ENCODE peak calls at places on chromosome 1, in five cellular contexts. G is A549, E is endodermal cell, Q is AG09319, K is GM06990. M is an unnamed sample.

GRCh38 chr1:16082283-16083038 is 9.0 kb upstream of the FAM131C start:
- DNase-seq in Q (no peak), E (peak), K (peak), G (peak), M (peak)

GRCh38 chr1:58741689-58742553 is 41.9 kb downstream of the JUN start:
- DNase-seq in K (no peak), Q (no peak), E (no peak), G (no peak), M (no peak)

GRCh38 chr1:89633745-89634625 is 1.1 kb downstream of the LRRC8C start:
- DNase-seq in E (peak), K (no peak), G (no peak), Q (no peak), M (no peak)

GRCh38 chr1:42950146-42950480 is 8.6 kb downstream of the SLC2A1 start:
- DNase-seq in Q (no peak), K (no peak), E (no peak), G (no peak), M (no peak)

GRCh38 chr1:212558665-212559480 is 49.7 kb upstream of the ATF3 start:
- DNase-seq in E (peak), Q (peak), G (peak), K (peak), M (peak)

GRCh38 chr1:210246447-210246846 is 13.9 kb downstream of the SERTAD4 start:
- DNase-seq in Q (no peak), E (no peak), G (no peak), K (no peak), M (no peak)

GRCh38 chr1:40404670-40405462 is 31.3 kb downstream of the SMAP2 start:
- DNase-seq in Q (peak), K (no peak), E (no peak), G (peak), M (no peak)

GRCh38 chr1:95660736-95661135 is 426.7 kb downstream of the RWDD3 start:
- DNase-seq in E (no peak), Q (no peak), K (no peak), G (no peak), M (no peak)

GRCh38 chr1:237115035-237115434 is 73.1 kb downstream of the RYR2 start:
- DNase-seq in K (no peak), G (no peak), Q (no peak), E (peak), M (no peak)

GRCh38 chr1:237650809-237651208 is 239.9 kb downstream of the ZP4 start:
- DNase-seq in K (no peak), G (no peak), Q (no peak), E (no peak), M (no peak)

GRCh38 chr1:7371926-7372325 is 399.2 kb upstream of the VAMP3 start:
- DNase-seq in E (no peak), Q (no peak), K (no peak), G (no peak), M (no peak)

GRCh38 chr1:105483436-105483835 is 1573.0 kb upstream of the PRMT6 start:
- DNase-seq in K (no peak), Q (no peak), G (no peak), E (no peak), M (no peak)

GRCh38 chr1:155209373-155209721 is 852 bp downstream of the MTX1 start:
- DNase-seq in G (no peak), Q (no peak), K (no peak), E (no peak), M (no peak)

GRCh38 chr1:204417231-204417997 is 5.8 kb upstream of the PPP1R15B start:
- DNase-seq in E (peak), Q (peak), G (peak), K (no peak), M (no peak)

GRCh38 chr1:182794802-182795201 is 5.2 kb downstream of the NPL start:
- DNase-seq in E (no peak), G (no peak), K (no peak), Q (no peak), M (no peak)

GRCh38 chr1:42096565-42096964 is 56.6 kb upstream of the GUCA2B start:
- DNase-seq in K (no peak), G (no peak), Q (no peak), E (no peak), M (no peak)

GRCh38 chr1:71351438-71351837 is 270.6 kb upstream of the ZRANB2 start:
- DNase-seq in G (no peak), E (no peak), K (no peak), Q (peak), M (no peak)

GRCh38 chr1:154940880-154941228 is 4.3 kb upstream of the PMVK start:
- DNase-seq in Q (no peak), E (no peak), G (no peak), K (peak), M (no peak)

GRCh38 chr1:24705260-24706073 is 39.8 kb upstream of the CLIC4 start:
- DNase-seq in G (peak), E (peak), Q (peak), K (peak), M (peak)

GRCh38 chr1:108049083-108049819 is 84.3 kb upstream of the VAV3 start:
- DNase-seq in Q (no peak), K (no peak), G (peak), E (peak), M (no peak)

GRCh38 chr1:85495556-85495955 is 30.6 kb upstream of the DDAH1 start:
- DNase-seq in G (peak), E (no peak), K (no peak), Q (no peak), M (no peak)

GRCh38 chr1:107405241-107405640 is 264.4 kb downstream of the NTNG1 start:
- DNase-seq in E (no peak), G (no peak), K (no peak), Q (peak), M (no peak)

GRCh38 chr1:150576794-150577556 is 2.4 kb downstream of the MCL1 start:
- DNase-seq in Q (no peak), E (peak), G (no peak), K (no peak), M (no peak)

GRCh38 chr1:149844096-149844495 is 55.3 kb upstream of the BOLA1 start:
- DNase-seq in E (peak), G (peak), K (no peak), Q (no peak), M (no peak)

GRCh38 chr1:201850053-201850397 is 21.1 kb downstream of the IPO9 start:
- DNase-seq in E (no peak), Q (peak), G (no peak), K (no peak), M (no peak)

GRCh38 chr1:108817016-108817415 is 39.9 kb downstream of the AKNAD1 start:
- DNase-seq in E (no peak), K (no peak), G (no peak), Q (no peak), M (no peak)

GRCh38 chr1:245996806-245997205 is 510.3 kb downstream of the SMYD3 start:
- DNase-seq in K (no peak), E (no peak), Q (no peak), G (no peak), M (no peak)

GRCh38 chr1:22919341-22920025 is 53.2 kb downstream of the LACTBL1 start:
- DNase-seq in K (no peak), Q (no peak), E (no peak), G (no peak), M (no peak)

GRCh38 chr1:29960906-29961675 is 724.8 kb downstream of the PTPRU start:
- DNase-seq in K (no peak), G (no peak), Q (no peak), E (peak), M (no peak)

GRCh38 chr1:218872026-218872425 is 301.7 kb upstream of the LYPLAL1 start:
- DNase-seq in E (no peak), K (no peak), G (no peak), Q (no peak), M (no peak)

GRCh38 chr1:19113362-19114092 is 96.5 kb downstream of the UBR4 start:
- DNase-seq in K (no peak), Q (no peak), G (peak), E (peak), M (peak)

GRCh38 chr1:162117039-162117816 is 47.7 kb downstream of the NOS1AP start:
- DNase-seq in Q (no peak), E (no peak), K (no peak), G (no peak), M (no peak)

GRCh38 chr1:170856455-170856854 is 78.9 kb upstream of the MROH9 start:
- DNase-seq in G (no peak), K (no peak), E (no peak), Q (no peak), M (no peak)

GRCh38 chr1:35451125-35451528 is 106.1 kb downstream of the KIAA0319L start:
- DNase-seq in K (no peak), G (peak), E (peak), Q (peak), M (peak)

GRCh38 chr1:155082301-155082940 is 3.8 kb downstream of the EFNA3 start:
- DNase-seq in K (no peak), Q (no peak), E (peak), G (no peak), M (no peak)

GRCh38 chr1:230069813-230070212 is 2.8 kb downstream of the GALNT2 start:
- DNase-seq in K (no peak), E (peak), Q (no peak), G (no peak), M (no peak)

GRCh38 chr1:8349473-8349865 is 31.6 kb downstream of the SLC45A1 start:
- DNase-seq in G (no peak), Q (no peak), E (no peak), K (no peak), M (no peak)

GRCh38 chr1:214458541-214458940 is 92.9 kb downstream of the PTPN14 start:
- DNase-seq in E (no peak), G (no peak), K (no peak), Q (no peak), M (no peak)

GRCh38 chr1:112737573-112737972 is 22.4 kb upstream of the PPM1J start:
- DNase-seq in Q (no peak), E (no peak), K (no peak), G (no peak), M (no peak)
- TF ChIP-seq CTCF in Q (no peak), E (peak), K (no peak), G (no peak), M (no peak)

GRCh38 chr1:158331431-158331830 is at the start of gene CD1B:
- DNase-seq in Q (no peak), K (no peak), G (no peak), E (no peak), M (no peak)

GRCh38 chr1:158328424-158328823 is 2.9 kb downstream of the CD1B start:
- DNase-seq in E (no peak), K (no peak), Q (no peak), G (no peak), M (no peak)

GRCh38 chr1:158329300-158329699 is 2.0 kb downstream of the CD1B start:
- DNase-seq in G (no peak), K (no peak), E (no peak), Q (no peak), M (no peak)

GRCh38 chr1:158330390-158330789 is 941 bp downstream of the CD1B start:
- DNase-seq in K (no peak), G (no peak), E (no peak), Q (no peak), M (no peak)

DNA sequence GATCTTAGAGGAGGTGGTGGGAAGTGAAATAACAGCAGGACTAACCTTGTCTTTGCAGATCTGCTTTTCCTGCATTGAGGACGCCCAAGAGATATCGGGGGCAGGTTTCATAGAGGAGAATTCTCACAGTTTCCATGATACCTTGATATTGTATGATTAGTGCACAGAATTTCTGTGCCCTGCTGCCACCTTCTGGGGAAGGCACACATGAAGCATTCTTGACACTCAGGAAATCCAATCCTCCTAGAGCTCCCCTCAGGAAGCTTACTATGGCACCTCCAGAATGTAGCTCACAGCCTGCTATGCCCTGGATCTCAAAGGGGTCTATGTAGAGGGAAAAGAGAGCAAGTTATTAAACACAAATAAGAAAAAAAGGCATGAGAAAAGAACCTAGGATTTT is 1.5 kb downstream of the CD1B start:
- DNase-seq in K (no peak), E (peak), Q (no peak), G (peak), M (no peak)
- TF ChIP-seq CTCF in K (peak), E (peak), Q (no peak), G (peak), M (peak)

GRCh38 chr1:190416239-190416638 is 61.4 kb downstream of the BRINP3 start:
- DNase-seq in K (no peak), Q (no peak), E (no peak), G (no peak), M (no peak)
- TF ChIP-seq CTCF in K (no peak), Q (no peak), E (peak), G (no peak), M (peak)

DNA sequence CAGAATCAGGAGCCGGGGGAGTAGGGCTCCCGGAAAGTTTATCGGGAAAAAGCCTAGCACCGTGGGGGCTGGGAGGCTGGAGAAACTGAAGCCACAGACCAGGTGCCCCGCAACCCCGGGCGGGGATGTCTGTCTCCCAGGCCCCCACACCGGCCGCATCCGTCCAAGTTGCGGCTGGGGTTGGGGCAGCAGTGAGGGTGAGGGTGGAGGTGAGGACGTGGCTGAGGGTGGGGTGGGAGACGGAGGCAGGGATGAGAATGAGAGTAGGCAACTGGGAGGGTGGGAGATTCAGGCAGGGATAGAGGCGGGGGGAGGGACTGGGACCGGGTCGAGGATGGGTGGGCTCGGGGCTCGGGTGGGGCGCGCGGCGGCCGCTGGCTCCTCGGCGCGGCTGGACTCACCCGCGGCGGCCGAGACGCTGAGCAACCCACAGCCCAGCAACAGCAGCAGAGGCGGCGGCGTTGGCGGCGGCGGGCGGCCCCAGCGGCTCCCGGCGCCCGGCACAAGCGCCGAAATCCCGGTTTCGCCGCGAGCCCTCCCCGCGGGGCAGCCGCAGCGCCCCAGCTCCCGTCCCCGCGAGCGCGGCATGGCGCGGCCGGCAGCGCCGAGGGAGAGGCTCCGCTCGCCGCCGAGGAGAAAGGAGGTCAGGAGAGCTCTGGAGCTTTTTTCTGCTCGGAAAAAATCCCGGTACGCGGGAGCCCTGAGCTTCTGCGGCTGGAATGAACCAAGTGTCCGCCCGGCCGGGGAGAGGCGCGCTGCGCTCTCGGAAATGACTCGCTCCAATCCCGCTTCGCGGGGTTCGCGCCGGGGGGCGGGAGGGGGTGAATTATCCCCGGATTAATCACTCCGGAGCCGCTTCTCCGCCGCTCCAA is at the start of gene CSMD2:
- DNase-seq in E (peak), K (no peak), Q (peak), G (no peak), M (peak)
- TF ChIP-seq CTCF in E (no peak), K (no peak), Q (no peak), G (no peak), M (no peak)

GRCh38 chr1:1511533-1512285 is at the start of gene ATAD3A:
- DNase-seq in E (peak), K (peak), Q (peak), G (peak), M (peak)
- TF ChIP-seq CTCF in E (no peak), K (no peak), Q (no peak), G (no peak), M (no peak)

GRCh38 chr1:54361342-54361741 is 44.9 kb downstream of the SSBP3 start:
- DNase-seq in Q (no peak), G (no peak), E (no peak), K (no peak), M (no peak)
- TF ChIP-seq CTCF in Q (no peak), G (no peak), E (no peak), K (no peak), M (no peak)

GRCh38 chr1:220685879-220686278 is 4.3 kb upstream of the C1orf115 start:
- DNase-seq in G (peak), E (peak), Q (no peak), K (no peak), M (no peak)
- TF ChIP-seq CTCF in G (no peak), E (peak), Q (no peak), K (no peak), M (peak)

GRCh38 chr1:110672001-110672752 is 2.6 kb downstream of the KCNA3 start:
- DNase-seq in E (peak), G (no peak), Q (no peak), K (peak), M (no peak)

GRCh38 chr1:110674337-110675059 is at the start of gene KCNA3:
- DNase-seq in G (no peak), E (peak), Q (no peak), K (peak), M (peak)

GRCh38 chr1:110672753-110673108 is 2.0 kb downstream of the KCNA3 start:
- DNase-seq in K (peak), Q (no peak), G (no peak), E (no peak), M (no peak)

GRCh38 chr1:110673805-110674336 is 869 bp downstream of the KCNA3 start:
- DNase-seq in Q (no peak), K (no peak), E (no peak), G (no peak), M (no peak)

GRCh38 chr1:110673197-110673701 is 1.5 kb downstream of the KCNA3 start:
- DNase-seq in K (peak), G (no peak), E (no peak), Q (no peak), M (no peak)
- TF ChIP-seq CTCF in K (no peak), G (no peak), E (no peak), Q (no peak), M (no peak)

GRCh38 chr1:189220750-189221149 is 1256.9 kb downstream of the BRINP3 start:
- DNase-seq in G (peak), Q (no peak), E (no peak), K (no peak), M (no peak)
- TF ChIP-seq CTCF in G (peak), Q (no peak), E (peak), K (peak), M (peak)

DNA sequence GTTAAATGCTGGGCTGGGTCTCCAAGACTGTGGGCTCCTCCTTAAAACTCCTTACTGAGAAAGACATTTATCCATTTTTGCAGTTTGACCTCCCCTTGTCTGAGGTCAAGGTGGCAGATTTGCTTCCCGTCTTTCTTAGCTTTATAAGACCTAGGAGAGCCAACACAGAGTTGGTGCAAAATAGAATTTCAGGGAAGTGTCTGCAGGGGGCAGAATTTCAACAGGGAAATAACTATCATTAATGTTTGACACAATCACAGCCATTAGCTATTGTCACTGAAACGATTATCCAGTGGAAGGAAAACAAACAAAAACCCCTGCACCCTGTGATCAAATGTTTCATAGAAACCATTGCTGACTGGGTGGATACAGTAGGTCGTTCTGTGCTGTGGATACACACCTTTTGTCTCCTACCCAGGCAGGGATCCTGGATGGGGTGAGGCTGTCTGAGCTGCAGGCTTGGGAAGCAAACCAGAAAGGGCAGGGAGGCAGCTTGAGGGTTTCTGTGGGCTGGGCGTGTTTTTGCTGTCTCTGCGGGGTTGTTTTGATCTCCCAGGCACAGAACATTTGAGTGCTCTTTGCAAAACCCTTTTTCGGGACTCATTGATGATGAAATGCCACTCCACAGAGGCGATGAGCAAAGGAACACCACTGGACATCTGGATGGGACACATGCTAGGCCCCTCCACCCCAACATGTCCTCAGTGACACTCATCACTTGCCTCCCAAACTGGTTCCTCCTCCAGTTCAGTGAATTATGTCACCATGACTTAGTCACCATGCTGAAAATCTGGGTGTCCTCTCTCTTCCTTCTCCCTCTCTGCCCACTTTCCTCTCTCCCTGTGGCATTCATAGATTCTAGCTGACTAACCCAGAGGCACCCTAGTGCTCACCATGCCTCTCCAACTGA is 94.2 kb upstream of the SERBP1 start:
- DNase-seq in G (no peak), Q (no peak), K (no peak), E (peak), M (no peak)
- TF ChIP-seq CTCF in G (no peak), Q (no peak), K (peak), E (peak), M (peak)

M was measured in progenitor cell of endocrine pancreas.